ENCODE peak calls at places on chromosome 16, in four cellular contexts. A is A549, M is stomach, G is adrenal gland. X is an unnamed sample. For H3K4me1, the result is how much of the 10 kb centered on the place peaks cover.

GRCh38 chr16:12625068-12625467 is 178.6 kb downstream of the CPPED1 start:
- DNase-seq in A (no peak), M (no peak), G (no peak), X (no peak)

GRCh38 chr16:69563605-69564580 is 1.9 kb upstream of the NFAT5 start:
- DNase-seq in A (peak), M (no peak), G (no peak), X (no peak)

GRCh38 chr16:86044241-86044671 is 145.3 kb downstream of the IRF8 start:
- DNase-seq in A (peak), M (peak), G (no peak), X (peak)

GRCh38 chr16:75309899-75310430 is 58.5 kb upstream of the BCAR1 start:
- DNase-seq in A (peak), M (no peak), G (no peak), X (peak)

GRCh38 chr16:70649300-70649699 is 2.9 kb downstream of the IL34 start:
- DNase-seq in A (no peak), M (no peak), G (no peak), X (no peak)

GRCh38 chr16:30875881-30876791 is 17.7 kb downstream of the BCL7C start:
- DNase-seq in A (no peak), M (no peak), G (no peak), X (no peak)

GRCh38 chr16:54685682-54686081 is 245.0 kb upstream of the IRX5 start:
- DNase-seq in A (no peak), M (no peak), G (no peak), X (no peak)

GRCh38 chr16:48201515-48202201 is 42.4 kb upstream of the LONP2 start:
- DNase-seq in A (no peak), M (no peak), G (no peak), X (no peak)

GRCh38 chr16:67661864-67662652 is 1.3 kb downstream of the PARD6A start:
- DNase-seq in A (no peak), M (no peak), G (no peak), X (no peak)

GRCh38 chr16:4465977-4466779 is 8.2 kb downstream of the NMRAL1 start:
- DNase-seq in A (no peak), M (peak), G (no peak), X (peak)

GRCh38 chr16:77822656-77823055 is 34.3 kb downstream of the VAT1L start:
- DNase-seq in A (no peak), M (no peak), G (no peak), X (no peak)

GRCh38 chr16:290681-291405 is 7.9 kb downstream of the PDIA2 start:
- DNase-seq in A (no peak), M (no peak), G (no peak), X (no peak)

GRCh38 chr16:75535901-75536300 is at the start of gene CHST5:
- DNase-seq in A (no peak), M (peak), G (no peak), X (peak)

GRCh38 chr16:14111713-14112538 is 40.8 kb downstream of the MRTFB start:
- DNase-seq in A (no peak), M (peak), G (peak), X (peak)

GRCh38 chr16:470418-470817 is 45.0 kb downstream of the RAB11FIP3 start:
- DNase-seq in A (no peak), M (no peak), G (no peak), X (no peak)

GRCh38 chr16:50627419-50627818 is 53.7 kb downstream of the SNX20 start:
- DNase-seq in A (no peak), M (peak), G (no peak), X (no peak)

GRCh38 chr16:81601008-81601428 is 156.4 kb downstream of the CMIP start:
- DNase-seq in A (peak), M (no peak), G (no peak), X (no peak)

GRCh38 chr16:50478773-50479149 is 69.4 kb upstream of the NKD1 start:
- DNase-seq in A (no peak), M (peak), G (no peak), X (no peak)

GRCh38 chr16:23482778-23483177 is 27.5 kb downstream of the GGA2 start:
- DNase-seq in A (no peak), M (no peak), G (no peak), X (no peak)

GRCh38 chr16:997440-998051 is 16.0 kb downstream of the SOX8 start:
- DNase-seq in A (peak), M (peak), G (peak), X (no peak)

GRCh38 chr16:53147500-53148065 is 92.8 kb downstream of the CHD9 start:
- DNase-seq in A (no peak), M (no peak), G (no peak), X (no peak)

GRCh38 chr16:30418350-30419181 is 11.2 kb downstream of the ZNF771 start:
- DNase-seq in A (peak), M (no peak), G (no peak), X (no peak)

GRCh38 chr16:27237229-27238015 is 31.1 kb downstream of the NSMCE1 start:
- DNase-seq in A (no peak), M (peak), G (peak), X (no peak)

GRCh38 chr16:22188595-22189442 is 17.3 kb upstream of the EEF2K start:
- DNase-seq in A (peak), M (peak), G (peak), X (peak)

GRCh38 chr16:24075929-24076716 is 180.0 kb upstream of the CACNG3 start:
- DNase-seq in A (no peak), M (no peak), G (no peak), X (no peak)

GRCh38 chr16:27922433-27922832 is 141.1 kb downstream of the GSG1L start:
- DNase-seq in A (no peak), M (no peak), G (no peak), X (no peak)

GRCh38 chr16:81429045-81429521 is 15.5 kb upstream of the CMIP start:
- DNase-seq in A (peak), M (peak), G (peak), X (no peak)

GRCh38 chr16:47392114-47392513 is 68.7 kb downstream of the ITFG1 start:
- DNase-seq in A (no peak), M (no peak), G (no peak), X (no peak)

GRCh38 chr16:13335894-13336293 is 434.5 kb downstream of the SHISA9 start:
- DNase-seq in A (no peak), M (no peak), G (no peak), X (no peak)

DNA sequence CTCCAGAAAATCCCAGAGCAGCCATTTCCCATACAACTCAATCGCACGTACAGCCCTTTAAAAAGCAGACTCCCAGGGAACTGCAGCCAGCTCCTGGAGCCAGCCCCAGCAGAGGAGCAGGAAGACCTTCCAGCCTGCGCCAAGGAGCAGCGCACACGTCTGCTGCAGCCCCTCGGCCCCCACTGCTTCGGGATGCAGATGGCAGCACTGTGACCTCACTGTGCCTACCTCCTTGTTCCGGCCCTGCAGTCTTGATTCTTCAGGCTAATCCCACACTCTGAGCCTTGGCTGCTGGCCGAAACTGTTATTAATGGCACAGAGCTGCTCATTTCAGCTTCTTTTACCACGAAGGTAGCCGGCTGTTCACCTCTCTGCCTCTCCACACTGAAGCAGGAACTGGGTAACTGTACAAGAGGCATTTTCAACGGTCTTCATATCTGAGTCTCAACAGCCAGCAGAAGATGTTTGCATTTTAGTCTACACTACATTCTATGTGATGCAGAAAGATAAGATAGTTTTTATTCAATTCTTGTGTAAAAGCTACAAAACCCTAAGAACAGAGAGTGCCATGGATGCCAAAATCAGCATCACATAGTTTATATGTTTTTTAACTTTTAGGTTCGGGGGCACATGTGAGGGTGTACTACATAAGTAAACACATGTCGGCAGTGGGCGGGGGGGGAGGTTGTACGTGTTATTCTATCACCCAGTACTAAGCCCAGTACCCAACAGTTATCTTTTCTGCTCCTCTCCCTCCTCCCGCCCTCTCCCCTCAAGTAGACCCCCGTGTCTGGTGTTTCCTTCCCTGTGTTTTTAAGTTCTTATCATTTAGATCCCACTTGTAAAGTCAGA is 130.8 kb downstream of the ANKRD11 start:
- DNase-seq in A (no peak), M (no peak), G (no peak), X (no peak)
- H3K4me1 ChIP-seq in A (half or more), M (half or more), G (half or more), X (half or more)

GRCh38 chr16:28984619-28985135 is at the start of gene LAT:
- DNase-seq in A (peak), M (peak), G (no peak), X (peak)
- H3K27ac ChIP-seq in A (peak), M (peak), G (no peak), X (peak)

GRCh38 chr16:83960521-83961249 is 7.4 kb upstream of the NECAB2 start:
- DNase-seq in A (no peak), M (no peak), G (no peak), X (no peak)
- TF ChIP-seq POLR2A in A (no peak), M (no peak), G (no peak), X (no peak)

GRCh38 chr16:56995136-56995805 is 5.9 kb downstream of the NLRC5 start:
- DNase-seq in A (no peak), M (no peak), G (no peak), X (peak)
- H3K4me1 ChIP-seq in A (under half), M (under half), G (under half), X (under half)

GRCh38 chr16:19130852-19131808 is 17.4 kb downstream of the ITPRIPL2 start:
- DNase-seq in A (peak), M (no peak), G (no peak), X (no peak)

GRCh38 chr16:19132898-19133297 is 19.1 kb downstream of the ITPRIPL2 start:
- DNase-seq in A (no peak), M (no peak), G (no peak), X (no peak)

GRCh38 chr16:19131809-19132777 is 18.3 kb downstream of the ITPRIPL2 start:
- DNase-seq in A (no peak), M (no peak), G (no peak), X (no peak)

GRCh38 chr16:19128454-19129210 is 14.9 kb downstream of the ITPRIPL2 start:
- DNase-seq in A (no peak), M (no peak), G (no peak), X (no peak)

GRCh38 chr16:19130385-19130784 is 16.6 kb downstream of the ITPRIPL2 start:
- DNase-seq in A (no peak), M (no peak), G (no peak), X (no peak)
- H3K27ac ChIP-seq in A (peak), M (peak), G (peak), X (peak)

GRCh38 chr16:2459647-2460390 is at the start of gene TEDC2:
- DNase-seq in A (peak), M (peak), G (peak), X (peak)
- TF ChIP-seq POLR2A in A (peak), M (no peak), G (no peak), X (no peak)

X was measured in Peyer's patch.